ENCODE peak calls at places on chromosomes 5 and 9, in seven cellular contexts. A, E, Q, B, C, G and F are unnamed samples.

GRCh38 chr5:14901462-14902051 is 30.0 kb upstream of the ANKH start:
- DNase-seq in A (peak), E (no peak), Q (no peak), B (no peak), C (peak), G (no peak), F (no peak)

GRCh38 chr5:168114444-168115017 is 176.9 kb upstream of the WWC1 start:
- DNase-seq in A (peak), E (peak), Q (peak), B (no peak), C (peak), G (peak), F (peak)

GRCh38 chr9:96448546-96449170 is 1.3 kb upstream of the HABP4 start:
- DNase-seq in A (no peak), E (no peak), Q (no peak), B (no peak), C (no peak), G (no peak), F (no peak)

GRCh38 chr9:112170235-112170634 is 4.9 kb downstream of the SUSD1 start:
- DNase-seq in A (no peak), E (no peak), Q (no peak), B (no peak), C (no peak), G (no peak), F (no peak)

GRCh38 chr5:113693205-113693553 is 179.7 kb downstream of the YTHDC2 start:
- DNase-seq in A (no peak), E (peak), Q (no peak), B (no peak), C (no peak), G (no peak), F (no peak)

GRCh38 chr5:6783787-6784186 is 70.6 kb downstream of the TENT4A start:
- DNase-seq in A (no peak), E (no peak), Q (no peak), B (no peak), C (no peak), G (no peak), F (no peak)

GRCh38 chr5:176371621-176372539 is 6.6 kb downstream of the ARL10 start:
- DNase-seq in A (peak), E (no peak), Q (no peak), B (no peak), C (no peak), G (peak), F (no peak)

GRCh38 chr9:81031422-81032029 is 657.8 kb downstream of the TLE1 start:
- DNase-seq in A (no peak), E (no peak), Q (no peak), B (no peak), C (no peak), G (no peak), F (no peak)

DNA sequence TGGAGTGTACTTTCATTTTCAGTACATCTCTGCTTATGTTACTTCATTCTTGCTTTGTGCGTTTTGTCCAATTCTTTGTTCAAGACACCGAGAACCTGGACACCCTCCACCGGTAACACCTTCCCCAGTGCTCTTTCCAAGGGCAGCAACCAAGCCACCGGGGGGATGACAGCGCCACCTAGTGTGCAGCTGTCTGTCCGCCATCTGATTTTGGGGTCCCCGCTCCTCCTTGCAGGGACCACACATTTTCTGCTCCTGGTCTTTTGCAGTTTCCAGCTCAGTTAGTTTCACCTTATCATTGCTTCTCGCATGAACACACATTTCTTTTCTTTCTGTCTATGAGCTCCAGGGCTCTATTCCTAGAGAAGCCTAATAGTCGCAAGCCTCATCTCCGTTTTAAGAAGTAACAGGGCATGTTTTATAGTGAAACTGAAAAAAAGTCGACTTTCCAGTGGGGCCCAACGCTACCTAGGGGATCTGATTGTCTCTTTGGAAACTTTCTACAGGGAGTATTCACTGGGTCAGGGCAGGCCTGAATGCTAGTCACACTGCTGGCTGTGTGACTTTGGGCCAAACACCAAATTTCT is 152.1 kb downstream of the FSTL4 start:
- DNase-seq in A (peak), E (peak), Q (peak), B (no peak), C (peak), G (no peak), F (peak)
- TF ChIP-seq TAF1 in A (no peak), E (no peak), Q (no peak), B (no peak), C (no peak), G (no peak), F (no peak)

GRCh38 chr5:179259731-179260323 is 85.4 kb downstream of the ADAMTS2 start:
- DNase-seq in A (no peak), E (peak), Q (no peak), B (no peak), C (peak), G (no peak), F (no peak)

GRCh38 chr5:179256229-179257189 is 88.8 kb downstream of the ADAMTS2 start:
- DNase-seq in A (no peak), E (no peak), Q (no peak), B (no peak), C (peak), G (no peak), F (no peak)

GRCh38 chr5:179258922-179259730 is 86.1 kb downstream of the ADAMTS2 start:
- DNase-seq in A (no peak), E (peak), Q (no peak), B (no peak), C (peak), G (no peak), F (no peak)

GRCh38 chr5:179257190-179257741 is 88.0 kb downstream of the ADAMTS2 start:
- DNase-seq in A (no peak), E (no peak), Q (no peak), B (no peak), C (peak), G (no peak), F (no peak)

GRCh38 chr5:179258001-179258921 is 87.0 kb downstream of the ADAMTS2 start:
- DNase-seq in A (no peak), E (no peak), Q (no peak), B (no peak), C (peak), G (no peak), F (no peak)
- TF ChIP-seq TAF1 in A (no peak), E (no peak), Q (no peak), B (no peak), C (no peak), G (no peak), F (no peak)

DNA sequence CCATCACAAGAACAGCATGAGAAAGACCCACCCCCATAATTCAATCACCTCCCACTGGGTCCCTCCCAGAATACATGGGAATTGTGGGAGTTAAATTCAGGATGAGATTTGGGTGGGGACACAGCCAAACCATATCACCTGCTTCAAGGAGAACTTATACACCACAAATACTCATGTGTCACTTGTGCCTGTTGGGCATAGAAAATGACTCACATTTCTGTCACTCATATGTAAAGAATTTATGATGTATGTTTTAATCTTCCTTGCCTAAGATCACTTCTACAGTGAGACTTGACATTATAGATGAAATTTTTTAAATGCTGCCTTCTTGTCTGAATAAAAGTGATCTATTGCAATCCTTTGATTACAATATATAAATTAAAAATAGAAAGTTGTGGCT is 23.0 kb upstream of the PRDM6 start:
- DNase-seq in A (no peak), E (no peak), Q (no peak), B (no peak), C (no peak), G (no peak), F (no peak)
- TF ChIP-seq TAF1 in A (no peak), E (no peak), Q (no peak), B (no peak), C (no peak), G (no peak), F (no peak)

GRCh38 chr9:137406876-137407589 is 15.9 kb downstream of the EXD3 start:
- DNase-seq in A (no peak), E (peak), Q (peak), B (no peak), C (peak), G (peak), F (peak)
- TF ChIP-seq TAF1 in A (no peak), E (no peak), Q (no peak), B (no peak), C (no peak), G (no peak), F (no peak)

GRCh38 chr5:17289681-17290619 is 72.5 kb downstream of the BASP1 start:
- DNase-seq in A (no peak), E (peak), Q (no peak), B (no peak), C (no peak), G (no peak), F (no peak)
- TF ChIP-seq TAF1 in A (no peak), E (no peak), Q (no peak), B (no peak), C (no peak), G (no peak), F (no peak)

DNA sequence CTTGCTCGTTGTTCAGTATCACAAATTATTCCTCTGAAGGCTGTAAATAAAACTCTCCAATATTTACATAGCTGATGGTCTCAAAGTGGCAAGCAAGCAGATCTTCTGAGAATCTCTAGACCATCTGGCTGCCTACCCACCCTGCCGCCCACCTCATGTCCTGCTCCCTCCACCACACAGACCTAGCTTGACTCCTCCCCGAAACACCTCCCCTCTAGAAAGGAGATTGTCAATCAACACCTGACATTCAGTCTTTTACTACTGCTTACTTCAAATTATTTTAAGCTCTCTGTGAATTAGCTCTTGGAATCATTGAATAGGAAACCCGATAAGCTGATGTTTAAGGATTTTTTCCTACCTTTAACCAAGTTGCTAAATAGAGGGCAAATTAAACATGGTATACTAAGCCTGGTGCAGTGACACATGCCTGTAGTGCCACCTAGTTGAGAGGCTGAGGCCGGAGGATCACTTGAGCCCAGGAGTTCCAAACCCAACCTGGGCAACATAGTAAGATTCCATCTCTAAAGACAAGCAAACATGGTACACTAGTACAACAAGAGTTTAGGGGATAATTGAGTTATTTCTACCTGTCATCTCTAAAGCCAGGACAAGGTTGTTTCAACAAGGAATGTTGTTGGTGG is 10.9 kb upstream of the SOWAHA start:
- DNase-seq in A (no peak), E (no peak), Q (no peak), B (no peak), C (no peak), G (no peak), F (no peak)
- TF ChIP-seq TAF1 in A (no peak), E (no peak), Q (no peak), B (no peak), C (no peak), G (no peak), F (no peak)

GRCh38 chr5:76604838-76605237 is 18.4 kb downstream of the F2RL2 start:
- DNase-seq in A (no peak), E (no peak), Q (no peak), B (no peak), C (no peak), G (peak), F (no peak)

GRCh38 chr5:76595755-76596481 is 27.3 kb downstream of the F2RL2 start:
- DNase-seq in A (no peak), E (no peak), Q (no peak), B (no peak), C (no peak), G (no peak), F (no peak)

GRCh38 chr5:76606665-76607064 is 16.5 kb downstream of the F2RL2 start:
- DNase-seq in A (no peak), E (no peak), Q (no peak), B (no peak), C (no peak), G (no peak), F (no peak)

GRCh38 chr5:76602094-76602726 is 21.0 kb downstream of the F2RL2 start:
- DNase-seq in A (no peak), E (no peak), Q (no peak), B (no peak), C (no peak), G (no peak), F (no peak)

DNA sequence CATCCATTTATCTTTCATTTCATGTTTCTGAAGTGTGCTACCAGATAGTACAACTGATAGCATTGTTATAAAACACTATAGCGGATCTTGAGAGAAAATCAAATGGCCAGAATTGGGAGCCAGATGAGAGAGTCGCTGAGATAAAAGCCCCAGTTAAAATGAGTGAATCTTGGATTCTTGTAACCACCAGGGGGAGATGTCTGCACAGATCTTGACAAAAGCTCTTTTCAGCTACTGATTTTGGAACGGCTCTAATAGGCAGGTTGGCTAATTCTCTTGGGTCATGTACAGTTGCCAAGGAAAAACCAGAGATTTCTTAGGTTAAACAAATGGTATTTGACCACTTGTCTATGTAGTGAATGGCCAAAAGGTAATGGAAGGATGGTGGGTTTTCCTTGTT is 21.7 kb downstream of the F2RL2 start:
- DNase-seq in A (peak), E (no peak), Q (no peak), B (no peak), C (peak), G (peak), F (peak)
- TF ChIP-seq TAF1 in A (no peak), E (no peak), Q (no peak), B (no peak), C (no peak), G (no peak), F (no peak)